ENCODE peak calls at places on chromosomes 3 and 15, in ten cellular contexts. Y, N, C, B, G, E, V, O, W and I are unnamed samples.

GRCh38 chr15:62068071-62068786 is 1.5 kb downstream of the C2CD4A start:
- DNase-seq in Y (peak), N (no peak), C (no peak), B (no peak), G (peak), E (peak), V (peak), O (no peak), W (peak), I (peak)

GRCh38 chr15:90040618-90041017 is 39.5 kb downstream of the ZNF710 start:
- DNase-seq in Y (no peak), N (no peak), C (no peak), B (no peak), G (no peak), E (no peak), V (no peak), O (no peak), W (no peak), I (no peak)

GRCh38 chr3:159787191-159787590 is 201.4 kb upstream of the IL12A start:
- DNase-seq in Y (no peak), N (peak), C (no peak), B (no peak), G (peak), E (peak), V (no peak), O (no peak), W (no peak), I (peak)

GRCh38 chr15:28963711-28964081 is 77.9 kb downstream of the APBA2 start:
- DNase-seq in Y (no peak), N (no peak), C (no peak), B (no peak), G (no peak), E (no peak), V (no peak), O (no peak), W (no peak), I (no peak)

GRCh38 chr15:43509002-43509922 is 8.1 kb upstream of the MAP1A start:
- DNase-seq in Y (no peak), N (no peak), C (peak), B (no peak), G (peak), E (no peak), V (no peak), O (peak), W (no peak), I (no peak)

GRCh38 chr3:64238971-64239667 is 13.9 kb upstream of the PRICKLE2 start:
- DNase-seq in Y (no peak), N (peak), C (no peak), B (no peak), G (peak), E (peak), V (peak), O (no peak), W (no peak), I (peak)

GRCh38 chr3:142009029-142009428 is 132.6 kb downstream of the ATP1B3 start:
- DNase-seq in Y (no peak), N (no peak), C (no peak), B (no peak), G (no peak), E (no peak), V (no peak), O (no peak), W (no peak), I (no peak)

GRCh38 chr3:113717818-113718217 is 21.4 kb upstream of the USF3 start:
- DNase-seq in Y (no peak), N (no peak), C (no peak), B (no peak), G (no peak), E (peak), V (no peak), O (no peak), W (no peak), I (no peak)

GRCh38 chr3:17553080-17553479 is 189.4 kb downstream of the TBC1D5 start:
- DNase-seq in Y (no peak), N (no peak), C (peak), B (no peak), G (peak), E (no peak), V (no peak), O (peak), W (no peak), I (no peak)

GRCh38 chr3:44988073-44988472 is 12.0 kb downstream of the EXOSC7 start:
- DNase-seq in Y (no peak), N (no peak), C (peak), B (no peak), G (peak), E (peak), V (no peak), O (no peak), W (no peak), I (no peak)

GRCh38 chr3:81277853-81278252 is 483.6 kb downstream of the GBE1 start:
- DNase-seq in Y (no peak), N (no peak), C (no peak), B (no peak), G (peak), E (peak), V (no peak), O (no peak), W (no peak), I (no peak)

GRCh38 chr15:93048759-93049161 is 40.3 kb downstream of the RGMA start:
- DNase-seq in Y (no peak), N (no peak), C (no peak), B (no peak), G (no peak), E (peak), V (no peak), O (no peak), W (peak), I (no peak)

GRCh38 chr15:74265046-74265639 is 29.0 kb downstream of the CCDC33 start:
- DNase-seq in Y (no peak), N (no peak), C (no peak), B (no peak), G (peak), E (peak), V (no peak), O (no peak), W (no peak), I (no peak)

GRCh38 chr15:38038659-38039442 is 104.4 kb downstream of the TMCO5A start:
- DNase-seq in Y (no peak), N (peak), C (no peak), B (no peak), G (peak), E (peak), V (no peak), O (no peak), W (no peak), I (no peak)

GRCh38 chr3:36866358-36866757 is 78.5 kb downstream of the TRANK1 start:
- DNase-seq in Y (no peak), N (no peak), C (no peak), B (no peak), G (peak), E (peak), V (no peak), O (no peak), W (no peak), I (no peak)

GRCh38 chr3:49244589-49245205 is 32.3 kb downstream of the C3orf62 start:
- DNase-seq in Y (peak), N (no peak), C (no peak), B (no peak), G (no peak), E (peak), V (no peak), O (no peak), W (no peak), I (peak)

GRCh38 chr3:50316657-50317242 is 5.8 kb downstream of the HYAL2 start:
- DNase-seq in Y (no peak), N (no peak), C (no peak), B (peak), G (peak), E (peak), V (no peak), O (no peak), W (peak), I (peak)

GRCh38 chr15:56871180-56871579 is 47.3 kb upstream of the TCF12 start:
- DNase-seq in Y (no peak), N (peak), C (no peak), B (no peak), G (peak), E (peak), V (no peak), O (no peak), W (no peak), I (peak)

GRCh38 chr15:77869021-77869895 is 208.3 kb downstream of the TBC1D2B start:
- DNase-seq in Y (no peak), N (no peak), C (no peak), B (no peak), G (peak), E (peak), V (no peak), O (no peak), W (no peak), I (peak)

GRCh38 chr3:4394048-4394447 is 73.0 kb downstream of the SUMF1 start:
- DNase-seq in Y (no peak), N (no peak), C (no peak), B (peak), G (peak), E (no peak), V (no peak), O (no peak), W (peak), I (no peak)

GRCh38 chr3:129534428-129535027 is 6.1 kb downstream of the RHO start:
- DNase-seq in Y (no peak), N (no peak), C (no peak), B (no peak), G (no peak), E (no peak), V (no peak), O (no peak), W (no peak), I (no peak)

GRCh38 chr3:5051772-5052171 is 70.3 kb upstream of the ARL8B start:
- DNase-seq in Y (no peak), N (no peak), C (no peak), B (no peak), G (no peak), E (no peak), V (no peak), O (peak), W (no peak), I (no peak)

GRCh38 chr3:185852562-185853135 is 27.8 kb upstream of the IGF2BP2 start:
- DNase-seq in Y (no peak), N (no peak), C (no peak), B (no peak), G (peak), E (no peak), V (no peak), O (no peak), W (no peak), I (no peak)

GRCh38 chr3:140384028-140384771 is 293.7 kb upstream of the TRIM42 start:
- DNase-seq in Y (peak), N (no peak), C (no peak), B (no peak), G (no peak), E (no peak), V (no peak), O (no peak), W (no peak), I (no peak)

GRCh38 chr3:182460303-182460702 is 333.0 kb upstream of the ATP11B start:
- DNase-seq in Y (no peak), N (no peak), C (no peak), B (no peak), G (no peak), E (no peak), V (no peak), O (no peak), W (no peak), I (no peak)

GRCh38 chr3:152738656-152739055 is 96.3 kb upstream of the P2RY1 start:
- DNase-seq in Y (peak), N (no peak), C (no peak), B (no peak), G (peak), E (no peak), V (no peak), O (no peak), W (no peak), I (no peak)

GRCh38 chr3:48305396-48305795 is 28.1 kb downstream of the SPINK8 start:
- DNase-seq in Y (no peak), N (no peak), C (no peak), B (no peak), G (no peak), E (peak), V (no peak), O (no peak), W (no peak), I (no peak)

GRCh38 chr3:16304065-16305010 is 39.3 kb downstream of the OXNAD1 start:
- DNase-seq in Y (no peak), N (no peak), C (no peak), B (no peak), G (no peak), E (no peak), V (no peak), O (no peak), W (no peak), I (no peak)

GRCh38 chr15:32651229-32651837 is 9.8 kb downstream of the SCG5 start:
- DNase-seq in Y (peak), N (peak), C (peak), B (peak), G (peak), E (peak), V (peak), O (no peak), W (peak), I (peak)

GRCh38 chr3:96083610-96084009 is 730.8 kb upstream of the EPHA6 start:
- DNase-seq in Y (no peak), N (no peak), C (no peak), B (no peak), G (peak), E (peak), V (no peak), O (no peak), W (no peak), I (no peak)

GRCh38 chr3:125108833-125109540 is 53.2 kb upstream of the HEG1 start:
- DNase-seq in Y (no peak), N (no peak), C (no peak), B (no peak), G (no peak), E (no peak), V (no peak), O (no peak), W (no peak), I (no peak)

GRCh38 chr15:99755692-99756409 is 22.6 kb upstream of the LYSMD4 start:
- DNase-seq in Y (peak), N (peak), C (peak), B (peak), G (peak), E (peak), V (peak), O (peak), W (peak), I (peak)

GRCh38 chr15:66995257-66995656 is 70.1 kb upstream of the SMAD3 start:
- DNase-seq in Y (no peak), N (no peak), C (no peak), B (no peak), G (peak), E (peak), V (no peak), O (no peak), W (no peak), I (no peak)

GRCh38 chr15:90680371-90680935 is 36.7 kb upstream of the BLM start:
- DNase-seq in Y (no peak), N (peak), C (no peak), B (no peak), G (peak), E (peak), V (no peak), O (no peak), W (no peak), I (no peak)

GRCh38 chr3:13042127-13042931 is 30.9 kb downstream of the IQSEC1 start:
- DNase-seq in Y (no peak), N (no peak), C (no peak), B (no peak), G (no peak), E (no peak), V (no peak), O (no peak), W (no peak), I (no peak)